ENCODE peak calls at places on chromosomes 12 and 14, in five cellular contexts. One of them, this sample, is unnamed.

GRCh38 chr12:48996794-48997718 is 2.1 kb downstream of the DDN start:
- DNase-seq in stimulated activated CD4-positive, alpha-beta T cell treated with anti-CD3 and anti-CD28 coated beads, Interleukin-15, amount 100 ng/mL, for 1 hour: no peak
- DNase-seq in AML-193: peak
- DNase-seq in activated CD8-positive, alpha-beta memory T cell treated with anti-CD3 and anti-CD28 coated beads for 1 hour: no peak
- DNase-seq in heart right ventricle: peak
- DNase-seq in this sample: peak

GRCh38 chr12:53049582-53050318 is at the start of gene TNS2:
- DNase-seq in stimulated activated CD4-positive, alpha-beta T cell treated with anti-CD3 and anti-CD28 coated beads, Interleukin-15, amount 100 ng/mL, for 1 hour: no peak
- DNase-seq in AML-193: no peak
- DNase-seq in activated CD8-positive, alpha-beta memory T cell treated with anti-CD3 and anti-CD28 coated beads for 1 hour: no peak
- DNase-seq in heart right ventricle: peak
- DNase-seq in this sample: no peak

GRCh38 chr14:104299993-104300761 is 161.8 kb downstream of the KIF26A start:
- DNase-seq in stimulated activated CD4-positive, alpha-beta T cell treated with anti-CD3 and anti-CD28 coated beads, Interleukin-15, amount 100 ng/mL, for 1 hour: no peak
- DNase-seq in AML-193: no peak
- DNase-seq in activated CD8-positive, alpha-beta memory T cell treated with anti-CD3 and anti-CD28 coated beads for 1 hour: no peak
- DNase-seq in heart right ventricle: peak
- DNase-seq in this sample: no peak

GRCh38 chr12:51437471-51437870 is 12.8 kb downstream of the SLC4A8 start:
- DNase-seq in stimulated activated CD4-positive, alpha-beta T cell treated with anti-CD3 and anti-CD28 coated beads, Interleukin-15, amount 100 ng/mL, for 1 hour: no peak
- DNase-seq in AML-193: no peak
- DNase-seq in activated CD8-positive, alpha-beta memory T cell treated with anti-CD3 and anti-CD28 coated beads for 1 hour: no peak
- DNase-seq in heart right ventricle: no peak
- DNase-seq in this sample: no peak

GRCh38 chr12:42968426-42968825 is 378.9 kb upstream of the PRICKLE1 start:
- DNase-seq in stimulated activated CD4-positive, alpha-beta T cell treated with anti-CD3 and anti-CD28 coated beads, Interleukin-15, amount 100 ng/mL, for 1 hour: no peak
- DNase-seq in AML-193: no peak
- DNase-seq in activated CD8-positive, alpha-beta memory T cell treated with anti-CD3 and anti-CD28 coated beads for 1 hour: no peak
- DNase-seq in heart right ventricle: no peak
- DNase-seq in this sample: no peak

GRCh38 chr14:103370087-103370486 is 15.1 kb upstream of the MARK3 start:
- DNase-seq in stimulated activated CD4-positive, alpha-beta T cell treated with anti-CD3 and anti-CD28 coated beads, Interleukin-15, amount 100 ng/mL, for 1 hour: no peak
- DNase-seq in AML-193: no peak
- DNase-seq in activated CD8-positive, alpha-beta memory T cell treated with anti-CD3 and anti-CD28 coated beads for 1 hour: no peak
- DNase-seq in heart right ventricle: no peak
- DNase-seq in this sample: no peak

GRCh38 chr12:112001555-112001954 is 11.4 kb downstream of the TMEM116 start:
- DNase-seq in stimulated activated CD4-positive, alpha-beta T cell treated with anti-CD3 and anti-CD28 coated beads, Interleukin-15, amount 100 ng/mL, for 1 hour: no peak
- DNase-seq in AML-193: no peak
- DNase-seq in activated CD8-positive, alpha-beta memory T cell treated with anti-CD3 and anti-CD28 coated beads for 1 hour: no peak
- DNase-seq in heart right ventricle: no peak
- DNase-seq in this sample: no peak

GRCh38 chr14:51926449-51926848 is 62.9 kb upstream of the RTRAF start:
- DNase-seq in stimulated activated CD4-positive, alpha-beta T cell treated with anti-CD3 and anti-CD28 coated beads, Interleukin-15, amount 100 ng/mL, for 1 hour: no peak
- DNase-seq in AML-193: no peak
- DNase-seq in activated CD8-positive, alpha-beta memory T cell treated with anti-CD3 and anti-CD28 coated beads for 1 hour: no peak
- DNase-seq in heart right ventricle: no peak
- DNase-seq in this sample: no peak

GRCh38 chr12:53193040-53193439 is 12.3 kb upstream of the CSAD start:
- DNase-seq in stimulated activated CD4-positive, alpha-beta T cell treated with anti-CD3 and anti-CD28 coated beads, Interleukin-15, amount 100 ng/mL, for 1 hour: no peak
- DNase-seq in AML-193: no peak
- DNase-seq in activated CD8-positive, alpha-beta memory T cell treated with anti-CD3 and anti-CD28 coated beads for 1 hour: no peak
- DNase-seq in heart right ventricle: no peak
- DNase-seq in this sample: no peak

GRCh38 chr14:69632752-69633151 is 21.4 kb downstream of the SUSD6 start:
- DNase-seq in stimulated activated CD4-positive, alpha-beta T cell treated with anti-CD3 and anti-CD28 coated beads, Interleukin-15, amount 100 ng/mL, for 1 hour: no peak
- DNase-seq in AML-193: no peak
- DNase-seq in activated CD8-positive, alpha-beta memory T cell treated with anti-CD3 and anti-CD28 coated beads for 1 hour: no peak
- DNase-seq in heart right ventricle: no peak
- DNase-seq in this sample: no peak

GRCh38 chr12:19707948-19708409 is 268.7 kb downstream of the AEBP2 start:
- DNase-seq in stimulated activated CD4-positive, alpha-beta T cell treated with anti-CD3 and anti-CD28 coated beads, Interleukin-15, amount 100 ng/mL, for 1 hour: no peak
- DNase-seq in AML-193: no peak
- DNase-seq in activated CD8-positive, alpha-beta memory T cell treated with anti-CD3 and anti-CD28 coated beads for 1 hour: no peak
- DNase-seq in heart right ventricle: no peak
- DNase-seq in this sample: peak

GRCh38 chr12:90621927-90622326 is 333.0 kb downstream of the CCER1 start:
- DNase-seq in stimulated activated CD4-positive, alpha-beta T cell treated with anti-CD3 and anti-CD28 coated beads, Interleukin-15, amount 100 ng/mL, for 1 hour: no peak
- DNase-seq in AML-193: no peak
- DNase-seq in activated CD8-positive, alpha-beta memory T cell treated with anti-CD3 and anti-CD28 coated beads for 1 hour: no peak
- DNase-seq in heart right ventricle: no peak
- DNase-seq in this sample: peak

GRCh38 chr12:29519585-29520182 is 22.2 kb upstream of the OVCH1 start:
- DNase-seq in stimulated activated CD4-positive, alpha-beta T cell treated with anti-CD3 and anti-CD28 coated beads, Interleukin-15, amount 100 ng/mL, for 1 hour: no peak
- DNase-seq in AML-193: peak
- DNase-seq in activated CD8-positive, alpha-beta memory T cell treated with anti-CD3 and anti-CD28 coated beads for 1 hour: no peak
- DNase-seq in heart right ventricle: peak
- DNase-seq in this sample: peak

GRCh38 chr12:34526946-34527345 is 504.6 kb downstream of the ALG10 start:
- DNase-seq in stimulated activated CD4-positive, alpha-beta T cell treated with anti-CD3 and anti-CD28 coated beads, Interleukin-15, amount 100 ng/mL, for 1 hour: no peak
- DNase-seq in AML-193: no peak
- DNase-seq in activated CD8-positive, alpha-beta memory T cell treated with anti-CD3 and anti-CD28 coated beads for 1 hour: no peak
- DNase-seq in heart right ventricle: no peak
- DNase-seq in this sample: no peak

GRCh38 chr12:113135178-113136127 is at the start of gene RASAL1:
- DNase-seq in stimulated activated CD4-positive, alpha-beta T cell treated with anti-CD3 and anti-CD28 coated beads, Interleukin-15, amount 100 ng/mL, for 1 hour: peak
- DNase-seq in AML-193: peak
- DNase-seq in activated CD8-positive, alpha-beta memory T cell treated with anti-CD3 and anti-CD28 coated beads for 1 hour: peak
- DNase-seq in heart right ventricle: no peak
- DNase-seq in this sample: no peak

GRCh38 chr12:50980545-50980944 is 28.2 kb downstream of the HIGD1C start:
- DNase-seq in stimulated activated CD4-positive, alpha-beta T cell treated with anti-CD3 and anti-CD28 coated beads, Interleukin-15, amount 100 ng/mL, for 1 hour: no peak
- DNase-seq in AML-193: no peak
- DNase-seq in activated CD8-positive, alpha-beta memory T cell treated with anti-CD3 and anti-CD28 coated beads for 1 hour: no peak
- DNase-seq in heart right ventricle: no peak
- DNase-seq in this sample: no peak

GRCh38 chr12:80165741-80166140 is 66.4 kb downstream of the OTOGL start:
- DNase-seq in stimulated activated CD4-positive, alpha-beta T cell treated with anti-CD3 and anti-CD28 coated beads, Interleukin-15, amount 100 ng/mL, for 1 hour: no peak
- DNase-seq in AML-193: no peak
- DNase-seq in activated CD8-positive, alpha-beta memory T cell treated with anti-CD3 and anti-CD28 coated beads for 1 hour: no peak
- DNase-seq in heart right ventricle: no peak
- DNase-seq in this sample: no peak

GRCh38 chr12:6832125-6832524 is 3.9 kb downstream of the P3H3 start:
- DNase-seq in stimulated activated CD4-positive, alpha-beta T cell treated with anti-CD3 and anti-CD28 coated beads, Interleukin-15, amount 100 ng/mL, for 1 hour: no peak
- DNase-seq in AML-193: no peak
- DNase-seq in activated CD8-positive, alpha-beta memory T cell treated with anti-CD3 and anti-CD28 coated beads for 1 hour: no peak
- DNase-seq in heart right ventricle: no peak
- DNase-seq in this sample: no peak

GRCh38 chr14:21476526-21476924 is 234 bp downstream of the RAB2B start:
- DNase-seq in stimulated activated CD4-positive, alpha-beta T cell treated with anti-CD3 and anti-CD28 coated beads, Interleukin-15, amount 100 ng/mL, for 1 hour: peak
- DNase-seq in AML-193: no peak
- DNase-seq in activated CD8-positive, alpha-beta memory T cell treated with anti-CD3 and anti-CD28 coated beads for 1 hour: peak
- DNase-seq in heart right ventricle: no peak
- DNase-seq in this sample: no peak

GRCh38 chr12:54299515-54300266 is 1.1 kb downstream of the NFE2 start:
- DNase-seq in stimulated activated CD4-positive, alpha-beta T cell treated with anti-CD3 and anti-CD28 coated beads, Interleukin-15, amount 100 ng/mL, for 1 hour: no peak
- DNase-seq in AML-193: no peak
- DNase-seq in activated CD8-positive, alpha-beta memory T cell treated with anti-CD3 and anti-CD28 coated beads for 1 hour: no peak
- DNase-seq in heart right ventricle: no peak
- DNase-seq in this sample: no peak

GRCh38 chr12:107622005-107622404 is 63.6 kb upstream of the PWP1 start:
- DNase-seq in stimulated activated CD4-positive, alpha-beta T cell treated with anti-CD3 and anti-CD28 coated beads, Interleukin-15, amount 100 ng/mL, for 1 hour: no peak
- DNase-seq in AML-193: peak
- DNase-seq in activated CD8-positive, alpha-beta memory T cell treated with anti-CD3 and anti-CD28 coated beads for 1 hour: no peak
- DNase-seq in heart right ventricle: no peak
- DNase-seq in this sample: no peak

GRCh38 chr14:98791661-98792060 is 480.3 kb downstream of the BCL11B start:
- DNase-seq in stimulated activated CD4-positive, alpha-beta T cell treated with anti-CD3 and anti-CD28 coated beads, Interleukin-15, amount 100 ng/mL, for 1 hour: no peak
- DNase-seq in AML-193: no peak
- DNase-seq in activated CD8-positive, alpha-beta memory T cell treated with anti-CD3 and anti-CD28 coated beads for 1 hour: no peak
- DNase-seq in heart right ventricle: no peak
- DNase-seq in this sample: peak

GRCh38 chr12:106301611-106302321 is 767 bp upstream of the TCP11L2 start:
- DNase-seq in stimulated activated CD4-positive, alpha-beta T cell treated with anti-CD3 and anti-CD28 coated beads, Interleukin-15, amount 100 ng/mL, for 1 hour: peak
- DNase-seq in AML-193: peak
- DNase-seq in activated CD8-positive, alpha-beta memory T cell treated with anti-CD3 and anti-CD28 coated beads for 1 hour: peak
- DNase-seq in heart right ventricle: peak
- DNase-seq in this sample: peak

GRCh38 chr14:70585221-70585620 is 15.2 kb downstream of the MED6 start:
- DNase-seq in stimulated activated CD4-positive, alpha-beta T cell treated with anti-CD3 and anti-CD28 coated beads, Interleukin-15, amount 100 ng/mL, for 1 hour: no peak
- DNase-seq in AML-193: peak
- DNase-seq in activated CD8-positive, alpha-beta memory T cell treated with anti-CD3 and anti-CD28 coated beads for 1 hour: no peak
- DNase-seq in heart right ventricle: no peak
- DNase-seq in this sample: peak

GRCh38 chr12:6952121-6952859 is 1.1 kb downstream of the PTPN6 start:
- DNase-seq in stimulated activated CD4-positive, alpha-beta T cell treated with anti-CD3 and anti-CD28 coated beads, Interleukin-15, amount 100 ng/mL, for 1 hour: no peak
- DNase-seq in AML-193: no peak
- DNase-seq in activated CD8-positive, alpha-beta memory T cell treated with anti-CD3 and anti-CD28 coated beads for 1 hour: no peak
- DNase-seq in heart right ventricle: no peak
- DNase-seq in this sample: no peak

This sample was measured in MV-4-11.